ENCODE peak calls at places on chromosome 14, in seven cellular contexts. N is spleen, E is cardiac muscle cell, O is A549, I is upper lobe of right lung, A is sigmoid colon, P is left lung. M is an unnamed sample.

GRCh38 chr14:97575677-97576076 is 778.5 kb downstream of the VRK1 start:
- DNase-seq in N (no peak), E (no peak), O (no peak), I (no peak), A (no peak), P (no peak), M (no peak)

GRCh38 chr14:65729547-65729946 is 317.0 kb downstream of the FUT8 start:
- DNase-seq in N (no peak), E (no peak), O (no peak), I (no peak), A (no peak), P (no peak), M (no peak)

GRCh38 chr14:85063747-85064146 is 466.2 kb upstream of the FLRT2 start:
- DNase-seq in N (no peak), E (no peak), O (no peak), I (no peak), A (no peak), P (no peak), M (no peak)

GRCh38 chr14:89233184-89233583 is 183.8 kb downstream of the FOXN3 start:
- DNase-seq in N (no peak), E (no peak), O (no peak), I (no peak), A (no peak), P (no peak), M (no peak)

GRCh38 chr14:49892301-49892635 is 614 bp upstream of the ARF6 start:
- DNase-seq in N (no peak), E (peak; percentile 93), O (peak; percentile 91), I (no peak), A (peak; percentile 90), P (no peak), M (no peak)

GRCh38 chr14:97846156-97846555 is 1049.0 kb downstream of the VRK1 start:
- DNase-seq in N (no peak), E (no peak), O (no peak), I (no peak), A (no peak), P (no peak), M (no peak)

GRCh38 chr14:42499137-42499536 is 892.5 kb downstream of the LRFN5 start:
- DNase-seq in N (no peak), E (no peak), O (no peak), I (no peak), A (no peak), P (no peak), M (no peak)

GRCh38 chr14:67717048-67717447 is 15.4 kb downstream of the RDH12 start:
- DNase-seq in N (no peak), E (no peak), O (no peak), I (no peak), A (no peak), P (no peak), M (no peak)

DNA sequence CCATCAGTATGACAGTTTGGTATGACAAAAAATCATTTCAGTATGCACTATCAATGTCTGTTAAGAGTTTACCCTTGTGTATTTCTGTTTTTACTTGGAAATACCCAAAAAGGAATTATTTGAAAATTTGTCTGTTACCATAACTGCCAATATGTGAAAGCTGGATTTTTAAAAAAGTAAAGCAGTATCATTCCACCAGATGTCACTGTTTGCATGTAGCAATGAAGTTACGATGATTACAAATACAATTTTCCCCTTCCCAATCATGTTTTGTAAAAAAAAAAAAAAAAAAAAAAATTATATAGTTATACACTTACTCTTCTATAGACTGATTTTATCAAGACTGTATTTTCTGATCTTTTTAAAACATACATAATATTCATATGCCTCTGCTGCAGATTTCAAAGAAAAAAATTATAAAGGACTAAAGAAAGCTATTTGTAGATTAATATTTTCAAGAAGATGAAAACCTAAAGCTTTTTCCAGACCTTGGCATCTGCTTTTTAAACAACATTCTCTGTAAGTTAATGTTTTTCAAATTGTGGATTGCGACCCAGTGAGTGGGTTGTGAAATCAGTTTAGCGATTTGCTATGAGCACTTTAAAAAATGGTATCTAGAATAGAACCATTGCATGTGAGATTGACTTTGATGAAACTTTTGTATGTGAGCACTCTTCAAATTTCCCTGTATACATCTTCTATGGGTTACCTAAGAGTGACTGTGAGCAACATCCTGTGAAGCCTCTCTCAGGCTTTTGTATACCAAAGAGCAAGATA is 114.2 kb downstream of the TTC6 start:
- DNase-seq in N (no peak), E (peak; percentile 30), O (peak; percentile 23), I (no peak), A (no peak), P (no peak), M (no peak)
- TF ChIP-seq CTCF in N (no peak), E (peak; percentile 38), O (peak; percentile 55), I (peak; percentile 34), A (peak; percentile 19), P (no peak), M (no peak)

GRCh38 chr14:101542391-101542790 is 18.9 kb upstream of the DIO3 start:
- DNase-seq in N (no peak), E (no peak), O (no peak), I (no peak), A (no peak), P (peak; percentile 67), M (no peak)

GRCh38 chr14:101539929-101540328 is 21.4 kb upstream of the DIO3 start:
- DNase-seq in N (no peak), E (no peak), O (no peak), I (no peak), A (no peak), P (no peak), M (no peak)

GRCh38 chr14:101541063-101541462 is 20.2 kb upstream of the DIO3 start:
- DNase-seq in N (no peak), E (no peak), O (no peak), I (no peak), A (no peak), P (peak; percentile 76), M (no peak)

GRCh38 chr14:101538865-101539264 is 22.4 kb upstream of the DIO3 start:
- DNase-seq in N (no peak), E (no peak), O (no peak), I (no peak), A (no peak), P (no peak), M (no peak)

DNA sequence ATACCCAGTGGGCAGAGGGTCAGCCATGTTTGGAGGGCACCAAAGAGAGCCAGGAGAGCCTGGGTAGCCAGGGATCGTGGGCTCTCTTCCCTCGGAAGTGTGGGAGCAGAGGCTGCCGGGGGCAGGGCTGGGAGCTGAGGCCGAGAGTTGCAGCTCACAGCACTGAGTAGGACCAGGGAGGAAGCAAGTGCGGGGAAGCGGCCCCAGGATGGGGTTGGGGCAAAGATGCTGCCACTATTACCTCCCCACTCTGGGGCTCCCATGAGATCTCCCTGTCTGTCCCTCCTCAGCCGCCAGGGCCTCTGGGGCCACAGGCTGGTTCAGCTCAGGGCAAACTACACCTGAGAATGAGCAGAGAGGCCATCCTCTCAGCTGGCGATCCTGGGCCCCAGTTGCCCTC is 20.8 kb upstream of the DIO3 start:
- DNase-seq in N (no peak), E (no peak), O (no peak), I (no peak), A (no peak), P (peak; percentile 70), M (no peak)
- TF ChIP-seq CTCF in N (no peak), E (no peak), O (no peak), I (no peak), A (no peak), P (no peak), M (no peak)

DNA sequence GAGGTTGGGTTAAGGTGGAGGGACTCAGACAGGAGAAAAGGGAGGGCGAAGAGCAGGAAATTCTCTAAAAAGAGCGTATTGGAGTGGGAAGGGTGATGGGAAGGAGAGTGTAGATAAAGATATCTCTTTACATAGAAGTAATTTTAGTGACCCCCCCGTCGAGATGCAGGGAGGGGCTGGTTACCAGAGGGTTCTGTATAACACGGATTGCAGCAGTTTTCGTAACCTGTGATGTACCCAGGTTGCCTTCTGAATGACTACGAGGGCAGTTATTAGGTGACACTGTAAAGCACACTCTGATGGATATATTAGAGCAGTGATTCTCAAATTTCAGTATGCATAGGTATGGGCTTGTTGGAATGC is 443 bp downstream of the DNAL1 start:
- DNase-seq in N (no peak), E (no peak), O (no peak), I (no peak), A (no peak), P (no peak), M (no peak)
- TF ChIP-seq CTCF in N (no peak), E (no peak), O (no peak), I (no peak), A (no peak), P (no peak), M (no peak)

GRCh38 chr14:21103710-21104447 is 3.0 kb downstream of the TMEM253 start:
- DNase-seq in N (peak; percentile 99), E (peak; percentile 98), O (peak; percentile 98), I (peak; percentile 97), A (peak; percentile 98), P (peak; percentile 97), M (peak; percentile 93)
- TF ChIP-seq CTCF in N (peak; percentile 92), E (peak; percentile 77), O (peak; percentile 56), I (peak; percentile 78), A (peak; percentile 86), P (peak; percentile 80), M (no peak)

DNA sequence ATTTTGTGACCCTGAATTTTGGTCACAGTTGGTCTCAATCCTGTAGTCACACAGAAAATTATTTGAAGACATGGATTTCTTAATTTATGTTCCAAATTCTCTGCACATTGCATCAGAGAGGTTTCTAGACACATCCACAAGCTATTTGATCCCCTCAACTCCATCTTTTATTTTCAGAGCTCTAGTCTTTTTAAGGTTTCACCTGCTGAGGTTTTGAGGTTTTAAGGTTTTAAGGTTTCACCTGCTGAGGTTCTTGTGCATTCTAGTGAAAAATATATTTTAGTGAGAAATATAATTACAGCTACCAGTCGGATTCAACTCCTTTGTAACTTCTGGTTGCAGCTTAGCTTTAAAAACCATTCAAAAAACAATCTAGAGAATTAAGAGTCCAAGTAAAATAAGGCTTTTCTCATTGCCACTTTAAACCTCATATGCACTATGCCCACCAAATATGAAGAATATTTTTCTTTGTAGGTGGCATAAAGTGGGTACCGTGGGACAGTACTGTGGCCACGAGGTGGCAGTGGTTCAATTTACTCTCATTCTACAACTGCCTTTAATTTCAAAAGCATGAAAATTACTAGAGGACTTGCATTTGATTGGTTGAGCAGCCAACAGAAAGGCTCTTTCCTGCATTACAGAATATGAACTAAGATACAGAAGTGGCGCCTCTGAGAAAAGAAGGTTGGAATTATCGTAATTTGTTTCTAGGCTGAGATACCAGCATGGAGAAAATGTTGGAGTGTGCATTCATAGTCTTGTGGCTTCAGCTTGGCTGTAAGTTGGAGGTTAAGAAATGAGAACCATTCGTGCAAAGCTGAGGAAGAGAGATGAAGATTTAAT is 366.5 kb upstream of the OR4E1 start:
- DNase-seq in N (no peak), E (peak; percentile 7), O (peak; percentile 18), I (no peak), A (no peak), P (no peak), M (no peak)
- TF ChIP-seq CTCF in N (no peak), E (peak; percentile 46), O (peak; percentile 41), I (peak; percentile 62), A (peak; percentile 18), P (peak; percentile 32), M (peak; percentile 61)

M was measured in natural killer cell.